ENCODE peak calls at places on chromosome 5, in nine cellular contexts. E, S, X, N, H, K, V, L and R are unnamed samples. For H3K4me1, the result is how much of the 10 kb centered on the place peaks cover.

GRCh38 chr5:89967806-89968444 is 441.6 kb downstream of the CETN3 start:
- DNase-seq in E (no peak), S (no peak), X (no peak), N (peak), H (no peak), K (no peak), V (no peak), L (peak), R (no peak)

GRCh38 chr5:87302061-87302460 is 34.4 kb downstream of the RASA1 start:
- DNase-seq in E (no peak), S (no peak), X (no peak), N (no peak), H (no peak), K (no peak), V (no peak), L (peak), R (peak)

GRCh38 chr5:1058549-1058945 is 49.9 kb downstream of the NKD2 start:
- DNase-seq in E (no peak), S (no peak), X (no peak), N (no peak), H (no peak), K (no peak), V (no peak), L (no peak), R (no peak)

GRCh38 chr5:19923742-19924141 is 64.3 kb downstream of the CDH18 start:
- DNase-seq in E (no peak), S (no peak), X (no peak), N (no peak), H (no peak), K (no peak), V (no peak), L (no peak), R (no peak)

GRCh38 chr5:136199408-136199807 is 6.4 kb upstream of the SMIM32 start:
- DNase-seq in E (no peak), S (no peak), X (no peak), N (no peak), H (no peak), K (no peak), V (no peak), L (no peak), R (no peak)

GRCh38 chr5:36398137-36398536 is 96.4 kb upstream of the RANBP3L start:
- DNase-seq in E (peak), S (no peak), X (no peak), N (peak), H (no peak), K (no peak), V (no peak), L (peak), R (no peak)

GRCh38 chr5:16690243-16690839 is 73.5 kb upstream of the RETREG1 start:
- DNase-seq in E (peak), S (peak), X (no peak), N (peak), H (no peak), K (peak), V (no peak), L (peak), R (no peak)

GRCh38 chr5:139381837-139382361 is 1.2 kb downstream of the SLC23A1 start:
- DNase-seq in E (no peak), S (no peak), X (no peak), N (no peak), H (no peak), K (peak), V (no peak), L (no peak), R (no peak)

GRCh38 chr5:17058438-17058837 is 122.3 kb upstream of the MYO10 start:
- DNase-seq in E (no peak), S (no peak), X (no peak), N (no peak), H (no peak), K (no peak), V (no peak), L (no peak), R (no peak)

GRCh38 chr5:7426284-7426683 is 30.3 kb downstream of the ADCY2 start:
- DNase-seq in E (no peak), S (no peak), X (no peak), N (no peak), H (no peak), K (no peak), V (no peak), L (no peak), R (no peak)

GRCh38 chr5:168291961-168292782 is 727 bp downstream of the WWC1 start:
- DNase-seq in E (no peak), S (peak), X (no peak), N (no peak), H (no peak), K (no peak), V (no peak), L (no peak), R (no peak)

GRCh38 chr5:994821-995220 is 13.8 kb upstream of the NKD2 start:
- DNase-seq in E (no peak), S (peak), X (no peak), N (no peak), H (peak), K (no peak), V (peak), L (no peak), R (no peak)

GRCh38 chr5:124650960-124651662 is 95.3 kb downstream of the ZNF608 start:
- DNase-seq in E (no peak), S (no peak), X (no peak), N (no peak), H (no peak), K (no peak), V (no peak), L (no peak), R (no peak)

DNA sequence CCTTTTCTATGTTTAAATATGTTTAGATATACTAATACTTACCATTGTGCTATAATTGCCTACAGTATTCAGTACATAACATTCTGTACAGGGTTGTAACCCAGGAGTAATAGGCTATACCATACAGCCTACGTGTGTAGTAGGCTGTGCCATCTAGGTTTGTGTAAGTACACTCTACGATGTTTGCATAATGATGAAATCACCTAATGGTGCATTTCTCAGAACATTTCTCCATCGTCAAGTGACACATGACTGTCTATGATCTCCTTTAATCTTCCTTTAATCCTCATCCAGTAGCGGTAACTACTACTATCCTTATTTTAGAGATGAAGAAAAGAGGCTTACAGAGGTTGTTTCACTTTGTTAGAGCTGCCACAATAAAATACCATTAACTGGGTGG is 369.2 kb downstream of the PLK2 start:
- DNase-seq in E (no peak), S (no peak), X (no peak), N (no peak), H (no peak), K (no peak), V (no peak), L (no peak), R (no peak)
- H3K4me1 ChIP-seq in E (under half), S (under half), X (under half), N (under half), H (under half), K (under half), V (under half), L (under half), R (under half)

GRCh38 chr5:153756540-153756939 is 266.1 kb downstream of the GRIA1 start:
- DNase-seq in E (no peak), S (no peak), X (no peak), N (peak), H (no peak), K (no peak), V (no peak), L (peak), R (no peak)
- TF ChIP-seq CTCF in E (no peak), S (peak), X (peak), N (peak), H (no peak), K (no peak), V (no peak), L (peak), R (peak)

GRCh38 chr5:132467292-132467984 is 23.1 kb downstream of the IRF1 start:
- DNase-seq in E (no peak), S (no peak), X (no peak), N (no peak), H (no peak), K (peak), V (no peak), L (no peak), R (no peak)
- H3K27ac ChIP-seq in E (no peak), S (no peak), X (no peak), N (no peak), H (peak), K (peak), V (no peak), L (no peak), R (no peak)

GRCh38 chr5:132475531-132475930 is 15.0 kb downstream of the IRF1 start:
- DNase-seq in E (no peak), S (no peak), X (no peak), N (no peak), H (no peak), K (no peak), V (peak), L (no peak), R (no peak)

GRCh38 chr5:132478498-132478855 is 12.1 kb downstream of the IRF1 start:
- DNase-seq in E (no peak), S (no peak), X (no peak), N (no peak), H (no peak), K (no peak), V (no peak), L (no peak), R (no peak)

GRCh38 chr5:132475939-132476852 is 14.4 kb downstream of the IRF1 start:
- DNase-seq in E (no peak), S (no peak), X (no peak), N (no peak), H (peak), K (no peak), V (peak), L (no peak), R (no peak)

GRCh38 chr5:132477784-132478497 is 12.6 kb downstream of the IRF1 start:
- DNase-seq in E (no peak), S (no peak), X (no peak), N (no peak), H (no peak), K (peak), V (no peak), L (no peak), R (no peak)

DNA sequence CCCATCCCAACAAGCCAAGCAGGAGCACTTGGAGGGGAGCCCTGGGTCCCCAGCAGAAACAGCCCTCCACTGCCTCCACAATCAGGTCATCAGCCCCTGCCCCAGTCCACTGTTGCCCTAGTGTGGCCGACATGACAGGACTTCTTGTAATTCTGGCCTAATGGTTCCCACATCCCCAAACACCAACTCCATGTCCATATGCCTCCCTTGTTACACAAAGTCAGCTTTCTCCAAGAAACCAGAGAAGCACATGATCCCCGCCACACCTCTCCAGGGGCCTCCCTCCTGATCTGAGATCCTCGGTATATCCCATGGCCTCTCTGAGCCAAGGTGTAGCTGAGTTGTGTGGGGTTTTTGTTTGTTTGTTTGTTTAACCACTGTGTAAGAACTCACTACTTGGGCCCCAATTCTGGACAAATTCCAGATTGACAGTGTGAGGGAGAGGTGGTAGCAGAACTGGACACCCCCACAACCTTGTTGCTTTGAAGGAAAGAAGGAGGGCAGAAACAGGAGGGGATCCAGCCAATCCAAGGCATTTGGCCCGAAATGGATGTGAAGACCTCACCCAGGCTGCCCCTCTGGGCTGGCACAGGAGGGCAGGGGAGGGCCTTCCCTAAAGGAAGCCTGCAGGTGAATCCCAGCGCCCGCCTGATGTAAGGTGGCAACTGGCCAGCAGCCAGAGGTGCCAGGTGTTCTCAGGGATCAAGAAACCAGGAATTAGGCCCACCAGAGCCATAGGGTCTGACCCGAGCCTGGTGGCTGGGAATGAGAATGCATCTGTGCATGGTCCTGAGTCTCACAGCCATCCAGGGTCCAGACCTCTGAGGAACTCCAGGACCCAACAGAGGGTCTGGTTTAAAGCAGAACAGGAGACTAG is 13.5 kb downstream of the IRF1 start:
- DNase-seq in E (no peak), S (no peak), X (no peak), N (no peak), H (no peak), K (no peak), V (peak), L (no peak), R (no peak)
- H3K4me1 ChIP-seq in E (under half), S (under half), X (under half), N (under half), H (under half), K (under half), V (under half), L (under half), R (under half)

GRCh38 chr5:180590543-180591248 is 603 bp downstream of the SCGB3A1 start:
- DNase-seq in E (no peak), S (no peak), X (no peak), N (no peak), H (no peak), K (no peak), V (no peak), L (no peak), R (no peak)
- TF ChIP-seq CTCF in E (no peak), S (peak), X (no peak), N (no peak), H (no peak), K (no peak), V (no peak), L (no peak), R (no peak)

GRCh38 chr5:132675936-132676689 is 2.3 kb downstream of the IL4 start:
- DNase-seq in E (no peak), S (no peak), X (no peak), N (no peak), H (no peak), K (no peak), V (no peak), L (no peak), R (no peak)
- H3K27ac ChIP-seq in E (no peak), S (no peak), X (no peak), N (no peak), H (no peak), K (no peak), V (peak), L (no peak), R (no peak)

GRCh38 chr5:10701567-10702039 is 59.4 kb downstream of the DAP start:
- DNase-seq in E (no peak), S (no peak), X (no peak), N (peak), H (peak), K (peak), V (no peak), L (peak), R (no peak)

GRCh38 chr5:10699281-10699874 is 61.7 kb downstream of the DAP start:
- DNase-seq in E (no peak), S (no peak), X (no peak), N (no peak), H (no peak), K (no peak), V (no peak), L (peak), R (no peak)

GRCh38 chr5:10702040-10702629 is 58.9 kb downstream of the DAP start:
- DNase-seq in E (peak), S (no peak), X (no peak), N (no peak), H (no peak), K (no peak), V (no peak), L (peak), R (no peak)

GRCh38 chr5:10699987-10700386 is 61.0 kb downstream of the DAP start:
- DNase-seq in E (no peak), S (no peak), X (no peak), N (no peak), H (no peak), K (peak), V (no peak), L (no peak), R (no peak)

DNA sequence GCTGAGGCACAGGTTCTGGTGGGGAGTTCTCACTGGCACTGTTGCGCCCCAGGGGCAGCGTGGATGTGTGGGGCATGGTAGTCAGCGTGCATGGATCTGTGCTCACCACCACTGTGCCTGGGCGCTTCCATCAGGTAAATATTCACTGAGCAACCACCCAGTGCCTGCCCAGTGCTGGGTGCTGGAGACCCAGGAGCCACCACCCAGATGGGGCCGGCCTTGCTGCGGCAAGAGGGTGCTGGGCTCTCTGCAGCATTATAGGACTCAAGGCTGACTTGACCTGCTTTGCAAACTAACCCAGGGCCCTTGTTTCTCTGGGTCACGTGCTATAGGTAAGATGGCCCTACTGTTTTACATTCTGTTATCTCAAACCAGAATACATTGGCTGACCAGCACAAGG is 60.5 kb downstream of the DAP start:
- DNase-seq in E (no peak), S (no peak), X (no peak), N (no peak), H (no peak), K (no peak), V (no peak), L (no peak), R (no peak)
- H3K4me1 ChIP-seq in E (under half), S (under half), X (under half), N (under half), H (under half), K (under half), V (under half), L (under half), R (under half)